ENCODE peak calls at places on chromosomes 12 and 14, in five cellular contexts. One of them, this sample, is unnamed. For H3K36me3 and H3K9me3, the result is how much of the 10 kb centered on the place peaks cover.

GRCh38 chr14:92515510-92516343 is 2.1 kb downstream of the RIN3 start:
- DNase-seq in IMR-90: no peak
- DNase-seq in adrenal gland: no peak
- DNase-seq in thyroid gland: no peak
- DNase-seq in tibial nerve: no peak
- DNase-seq in this sample: peak

GRCh38 chr12:45050331-45050750 is 558 bp downstream of the DBX2 start:
- DNase-seq in IMR-90: no peak
- DNase-seq in tibial nerve: no peak
- DNase-seq in thyroid gland: no peak
- DNase-seq in adrenal gland: no peak
- DNase-seq in this sample: no peak

GRCh38 chr14:20247651-20248246 is 8.7 kb downstream of the OR11H4 start:
- DNase-seq in tibial nerve: no peak
- DNase-seq in adrenal gland: no peak
- DNase-seq in thyroid gland: no peak
- DNase-seq in IMR-90: no peak
- DNase-seq in this sample: no peak

GRCh38 chr12:64730585-64730964 is 28.6 kb downstream of the GNS start:
- DNase-seq in tibial nerve: no peak
- DNase-seq in IMR-90: no peak
- DNase-seq in thyroid gland: no peak
- DNase-seq in adrenal gland: no peak
- DNase-seq in this sample: no peak

GRCh38 chr14:93747102-93747501 is 41.2 kb downstream of the PRIMA1 start:
- DNase-seq in IMR-90: no peak
- DNase-seq in adrenal gland: no peak
- DNase-seq in tibial nerve: no peak
- DNase-seq in thyroid gland: no peak
- DNase-seq in this sample: no peak

GRCh38 chr14:89493406-89493805 is 76.4 kb upstream of the FOXN3 start:
- DNase-seq in IMR-90: no peak
- DNase-seq in tibial nerve: no peak
- DNase-seq in adrenal gland: no peak
- DNase-seq in thyroid gland: no peak
- DNase-seq in this sample: no peak

GRCh38 chr12:9380650-9381049 is 172.5 kb upstream of the PZP start:
- DNase-seq in tibial nerve: no peak
- DNase-seq in adrenal gland: no peak
- DNase-seq in thyroid gland: no peak
- DNase-seq in IMR-90: no peak
- DNase-seq in this sample: no peak

GRCh38 chr12:40505327-40505726 is 186.9 kb upstream of the CNTN1 start:
- DNase-seq in adrenal gland: no peak
- DNase-seq in thyroid gland: no peak
- DNase-seq in tibial nerve: no peak
- DNase-seq in IMR-90: no peak
- DNase-seq in this sample: no peak

GRCh38 chr12:11581179-11581755 is 68.2 kb upstream of the ETV6 start:
- DNase-seq in IMR-90: peak
- DNase-seq in adrenal gland: peak
- DNase-seq in thyroid gland: peak
- DNase-seq in tibial nerve: peak
- DNase-seq in this sample: no peak

GRCh38 chr14:31867570-31867969 is 209.5 kb upstream of the ARHGAP5 start:
- DNase-seq in IMR-90: no peak
- DNase-seq in tibial nerve: no peak
- DNase-seq in adrenal gland: no peak
- DNase-seq in thyroid gland: no peak
- DNase-seq in this sample: no peak

GRCh38 chr14:59044707-59045106 is 143.8 kb upstream of the DAAM1 start:
- DNase-seq in IMR-90: no peak
- DNase-seq in adrenal gland: peak
- DNase-seq in tibial nerve: no peak
- DNase-seq in thyroid gland: no peak
- DNase-seq in this sample: no peak

GRCh38 chr14:23321572-23322547 is 603 bp downstream of the PABPN1 start:
- DNase-seq in thyroid gland: no peak
- DNase-seq in IMR-90: peak
- DNase-seq in tibial nerve: peak
- DNase-seq in adrenal gland: peak
- DNase-seq in this sample: peak
- TF ChIP-seq POLR2A in thyroid gland: no peak
- TF ChIP-seq POLR2A in IMR-90: peak
- TF ChIP-seq POLR2A in tibial nerve: no peak
- TF ChIP-seq POLR2A in adrenal gland: peak
- TF ChIP-seq POLR2A in this sample: no peak

GRCh38 chr12:57511588-57512325 is 8.6 kb downstream of the DDIT3 start:
- DNase-seq in tibial nerve: no peak
- DNase-seq in thyroid gland: no peak
- DNase-seq in IMR-90: no peak
- DNase-seq in adrenal gland: no peak
- DNase-seq in this sample: peak
- H3K36me3 ChIP-seq in tibial nerve: under half
- H3K36me3 ChIP-seq in thyroid gland: under half
- H3K36me3 ChIP-seq in IMR-90: half or more
- H3K36me3 ChIP-seq in adrenal gland: half or more
- H3K36me3 ChIP-seq in this sample: half or more

GRCh38 chr12:126389215-126389841 is 1324.1 kb downstream of the AACS start:
- DNase-seq in tibial nerve: no peak
- DNase-seq in adrenal gland: no peak
- DNase-seq in IMR-90: no peak
- DNase-seq in thyroid gland: no peak
- DNase-seq in this sample: no peak
- H3K9me3 ChIP-seq in tibial nerve: under half
- H3K9me3 ChIP-seq in adrenal gland: under half
- H3K9me3 ChIP-seq in IMR-90: under half
- H3K9me3 ChIP-seq in thyroid gland: under half
- H3K9me3 ChIP-seq in this sample: under half

DNA sequence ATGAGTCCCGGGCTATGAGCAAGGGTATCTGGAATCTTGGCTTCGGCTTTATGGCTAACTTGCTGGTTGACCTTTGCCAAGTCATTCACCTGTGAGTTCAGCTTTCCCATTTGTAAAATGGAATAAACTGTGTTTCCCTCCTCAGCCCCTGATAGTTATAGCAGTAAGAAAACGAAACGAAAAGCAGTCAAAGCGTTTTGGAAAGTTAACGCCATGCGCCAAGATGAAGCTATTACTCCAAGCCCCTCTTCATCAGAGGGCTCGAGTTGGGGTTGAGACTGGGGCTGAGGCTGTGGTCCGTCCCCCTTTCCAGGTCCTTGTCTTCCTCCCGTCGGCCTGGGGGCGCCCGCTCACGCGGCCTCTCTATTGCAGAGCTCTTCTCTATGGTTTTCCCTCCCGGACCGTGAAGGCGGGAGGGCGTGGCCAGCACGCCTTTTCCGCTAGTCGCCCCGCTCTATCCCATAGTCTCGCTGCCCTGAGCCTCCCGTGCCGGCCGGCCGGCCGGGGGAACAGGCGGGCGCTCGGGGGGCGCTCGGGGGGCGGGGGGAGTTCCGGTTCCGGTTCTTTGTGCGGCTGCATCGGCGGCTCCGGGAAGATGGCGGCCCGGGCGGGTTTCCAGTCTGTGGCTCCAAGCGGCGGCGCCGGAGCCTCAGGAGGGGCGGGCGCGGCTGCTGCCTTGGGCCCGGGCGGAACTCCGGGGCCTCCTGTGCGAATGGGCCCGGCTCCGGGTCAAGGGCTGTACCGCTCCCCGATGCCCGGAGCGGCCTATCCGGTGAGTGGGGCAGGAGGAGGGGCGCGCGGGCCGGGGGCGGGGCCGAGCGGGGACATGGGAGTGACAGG is at the start of gene SMARCD1:
- DNase-seq in adrenal gland: peak
- DNase-seq in tibial nerve: peak
- DNase-seq in thyroid gland: peak
- DNase-seq in IMR-90: peak
- DNase-seq in this sample: peak
- TF ChIP-seq POLR2A in adrenal gland: no peak
- TF ChIP-seq POLR2A in tibial nerve: no peak
- TF ChIP-seq POLR2A in thyroid gland: no peak
- TF ChIP-seq POLR2A in IMR-90: peak
- TF ChIP-seq POLR2A in this sample: no peak

GRCh38 chr12:12819752-12820311 is 6.7 kb downstream of the DDX47 start:
- DNase-seq in thyroid gland: no peak
- DNase-seq in adrenal gland: no peak
- DNase-seq in IMR-90: peak
- DNase-seq in tibial nerve: no peak
- DNase-seq in this sample: no peak

GRCh38 chr12:12822886-12823285 is 9.7 kb downstream of the DDX47 start:
- DNase-seq in tibial nerve: no peak
- DNase-seq in IMR-90: peak
- DNase-seq in adrenal gland: no peak
- DNase-seq in thyroid gland: no peak
- DNase-seq in this sample: no peak

GRCh38 chr12:12823308-12823707 is 10.2 kb downstream of the DDX47 start:
- DNase-seq in adrenal gland: no peak
- DNase-seq in tibial nerve: no peak
- DNase-seq in IMR-90: peak
- DNase-seq in thyroid gland: no peak
- DNase-seq in this sample: no peak

GRCh38 chr12:12823811-12824210 is 10.7 kb downstream of the DDX47 start:
- DNase-seq in thyroid gland: no peak
- DNase-seq in IMR-90: no peak
- DNase-seq in tibial nerve: no peak
- DNase-seq in adrenal gland: no peak
- DNase-seq in this sample: no peak

GRCh38 chr12:12821975-12822374 is 8.8 kb downstream of the DDX47 start:
- DNase-seq in tibial nerve: no peak
- DNase-seq in IMR-90: no peak
- DNase-seq in adrenal gland: no peak
- DNase-seq in thyroid gland: no peak
- DNase-seq in this sample: no peak
- H3K36me3 ChIP-seq in tibial nerve: under half
- H3K36me3 ChIP-seq in IMR-90: under half
- H3K36me3 ChIP-seq in adrenal gland: half or more
- H3K36me3 ChIP-seq in thyroid gland: under half
- H3K36me3 ChIP-seq in this sample: half or more

GRCh38 chr14:82192387-82192786 is 658.7 kb upstream of the SEL1L start:
- DNase-seq in tibial nerve: no peak
- DNase-seq in thyroid gland: no peak
- DNase-seq in adrenal gland: no peak
- DNase-seq in IMR-90: no peak
- DNase-seq in this sample: no peak
- H3K9me3 ChIP-seq in tibial nerve: under half
- H3K9me3 ChIP-seq in thyroid gland: under half
- H3K9me3 ChIP-seq in adrenal gland: under half
- H3K9me3 ChIP-seq in IMR-90: under half
- H3K9me3 ChIP-seq in this sample: under half

GRCh38 chr12:1501695-1502440 is 92.5 kb downstream of the FBXL14 start:
- DNase-seq in tibial nerve: no peak
- DNase-seq in IMR-90: no peak
- DNase-seq in thyroid gland: no peak
- DNase-seq in adrenal gland: peak
- DNase-seq in this sample: no peak

GRCh38 chr12:1499351-1499750 is 95.0 kb downstream of the FBXL14 start:
- DNase-seq in thyroid gland: no peak
- DNase-seq in adrenal gland: no peak
- DNase-seq in IMR-90: no peak
- DNase-seq in tibial nerve: no peak
- DNase-seq in this sample: no peak

GRCh38 chr12:1498199-1498740 is 96.1 kb downstream of the FBXL14 start:
- DNase-seq in thyroid gland: no peak
- DNase-seq in IMR-90: no peak
- DNase-seq in tibial nerve: no peak
- DNase-seq in adrenal gland: no peak
- DNase-seq in this sample: no peak

GRCh38 chr12:1501001-1501400 is 93.4 kb downstream of the FBXL14 start:
- DNase-seq in tibial nerve: no peak
- DNase-seq in thyroid gland: no peak
- DNase-seq in IMR-90: no peak
- DNase-seq in adrenal gland: no peak
- DNase-seq in this sample: no peak

DNA sequence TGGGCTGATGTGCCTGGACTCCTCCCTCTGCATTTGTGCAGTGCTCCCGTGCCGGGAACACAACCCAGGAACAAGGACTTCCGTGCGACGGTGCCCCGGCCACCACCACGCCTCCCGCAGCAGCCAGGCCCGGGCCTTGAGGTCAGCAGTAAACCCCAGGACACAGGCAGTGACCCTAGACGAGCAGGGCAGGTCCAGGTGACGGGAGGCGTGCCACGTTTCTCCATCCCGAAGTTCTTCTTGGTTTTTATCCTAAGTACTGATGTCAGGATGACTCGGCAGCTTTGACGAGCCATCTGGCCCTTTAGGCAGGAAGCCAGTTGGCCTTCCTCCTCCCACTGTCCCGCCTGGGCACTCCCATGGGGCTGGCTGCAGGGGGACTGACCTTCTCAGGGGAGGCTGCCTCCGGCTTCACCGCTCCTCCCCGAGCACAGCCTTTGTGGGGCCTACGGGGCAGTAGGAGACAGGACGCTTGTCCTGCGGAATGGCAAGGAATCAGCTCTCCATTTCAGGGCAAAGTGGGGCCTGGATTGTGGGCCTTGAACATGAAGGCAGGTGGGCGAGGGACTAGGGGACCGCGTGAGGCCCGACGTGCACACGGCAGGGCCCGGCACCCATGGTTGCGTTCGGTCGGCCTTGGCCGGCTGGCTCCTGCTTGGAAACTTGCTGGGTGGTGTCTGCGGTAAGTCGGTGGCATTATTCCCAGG is 94.1 kb downstream of the FBXL14 start:
- DNase-seq in thyroid gland: no peak
- DNase-seq in tibial nerve: no peak
- DNase-seq in adrenal gland: peak
- DNase-seq in IMR-90: peak
- DNase-seq in this sample: no peak
- TF ChIP-seq POLR2A in thyroid gland: no peak
- TF ChIP-seq POLR2A in tibial nerve: no peak
- TF ChIP-seq POLR2A in adrenal gland: no peak
- TF ChIP-seq POLR2A in IMR-90: no peak
- TF ChIP-seq POLR2A in this sample: no peak

DNA sequence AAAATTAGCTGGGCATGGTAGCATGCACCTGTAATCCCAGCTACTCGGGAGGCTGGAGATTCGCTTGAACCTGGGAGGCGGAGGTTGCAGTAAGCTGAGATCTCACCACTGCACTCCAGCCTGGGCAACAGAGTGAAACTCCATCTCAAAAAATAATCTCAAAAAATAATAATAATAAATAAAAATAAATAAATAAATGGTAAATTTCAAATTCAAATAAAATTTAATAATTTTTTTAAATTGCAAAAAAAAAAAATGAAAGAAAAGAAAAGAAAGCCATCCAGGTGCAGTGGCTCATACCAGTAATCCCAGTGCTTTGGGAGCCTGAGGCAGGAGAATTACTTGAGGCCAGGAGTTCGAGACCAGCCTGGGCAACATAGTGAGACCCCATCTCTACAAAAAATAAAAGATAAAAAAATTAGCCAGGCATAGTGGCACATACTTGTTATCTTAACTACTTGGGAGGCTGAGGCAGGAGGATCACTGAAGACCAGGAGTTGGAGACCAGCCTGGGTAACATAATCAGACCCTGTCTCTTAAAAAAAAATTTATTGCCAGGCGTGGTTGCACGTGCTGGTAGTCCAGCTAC is 36.4 kb downstream of the ALDH2 start:
- DNase-seq in tibial nerve: no peak
- DNase-seq in IMR-90: no peak
- DNase-seq in thyroid gland: no peak
- DNase-seq in adrenal gland: no peak
- DNase-seq in this sample: no peak
- H3K36me3 ChIP-seq in tibial nerve: under half
- H3K36me3 ChIP-seq in IMR-90: under half
- H3K36me3 ChIP-seq in thyroid gland: under half
- H3K36me3 ChIP-seq in adrenal gland: half or more
- H3K36me3 ChIP-seq in this sample: half or more

GRCh38 chr12:132344601-132345000 is 15.2 kb upstream of the GALNT9 start:
- DNase-seq in IMR-90: no peak
- DNase-seq in thyroid gland: no peak
- DNase-seq in adrenal gland: no peak
- DNase-seq in tibial nerve: no peak
- DNase-seq in this sample: no peak
- H3K9me3 ChIP-seq in IMR-90: under half
- H3K9me3 ChIP-seq in thyroid gland: under half
- H3K9me3 ChIP-seq in adrenal gland: under half
- H3K9me3 ChIP-seq in tibial nerve: under half
- H3K9me3 ChIP-seq in this sample: under half